ENCODE peak calls at places on chromosomes 12 and 14, in seven cellular contexts. P, Z, R, K, J, M and S are unnamed samples. For H3K9me3 and H3K4me1, the result is how much of the 10 kb centered on the place peaks cover.

GRCh38 chr14:36271222-36271621 is 49.2 kb downstream of the MBIP start:
- DNase-seq in P (no peak), Z (no peak), R (no peak), K (no peak), J (no peak), M (no peak), S (no peak)

GRCh38 chr12:5294274-5294673 is 137.6 kb upstream of the NTF3 start:
- DNase-seq in P (no peak), Z (no peak), R (no peak), K (no peak), J (no peak), M (no peak), S (no peak)

GRCh38 chr14:91333640-91334039 is 84.0 kb downstream of the CCDC88C start:
- DNase-seq in P (no peak), Z (no peak), R (no peak), K (no peak), J (no peak), M (no peak), S (no peak)

GRCh38 chr14:50846171-50846880 is 15.4 kb upstream of the NIN start:
- DNase-seq in P (no peak), Z (no peak), R (no peak), K (peak), J (no peak), M (no peak), S (no peak)

GRCh38 chr12:27537855-27538675 is 14.1 kb downstream of the PPFIBP1 start:
- DNase-seq in P (no peak), Z (no peak), R (no peak), K (no peak), J (no peak), M (no peak), S (no peak)

GRCh38 chr14:72679591-72680151 is 214.2 kb downstream of the DPF3 start:
- DNase-seq in P (no peak), Z (no peak), R (no peak), K (peak), J (no peak), M (no peak), S (no peak)

GRCh38 chr14:106506901-106507305 is 980.5 kb downstream of the TMEM121 start:
- DNase-seq in P (no peak), Z (no peak), R (no peak), K (no peak), J (no peak), M (peak), S (no peak)

GRCh38 chr14:61492474-61492873 is 171.1 kb downstream of the PRKCH start:
- DNase-seq in P (no peak), Z (no peak), R (no peak), K (no peak), J (no peak), M (no peak), S (no peak)

GRCh38 chr14:64940336-64940910 is 2.1 kb downstream of the GPX2 start:
- DNase-seq in P (no peak), Z (no peak), R (no peak), K (no peak), J (no peak), M (no peak), S (no peak)

GRCh38 chr12:93886533-93887511 is 209.6 kb downstream of the CRADD start:
- DNase-seq in P (no peak), Z (no peak), R (no peak), K (peak), J (no peak), M (no peak), S (no peak)

GRCh38 chr14:33477752-33478151 is 473.1 kb downstream of the EGLN3 start:
- DNase-seq in P (no peak), Z (no peak), R (no peak), K (no peak), J (no peak), M (no peak), S (no peak)

GRCh38 chr14:23704890-23705289 is 68.7 kb downstream of the DHRS2 start:
- DNase-seq in P (no peak), Z (no peak), R (no peak), K (no peak), J (no peak), M (no peak), S (no peak)
- H3K9me3 ChIP-seq in P (under half), Z (under half), R (under half), K (under half), J (under half), M (under half), S (under half)

DNA sequence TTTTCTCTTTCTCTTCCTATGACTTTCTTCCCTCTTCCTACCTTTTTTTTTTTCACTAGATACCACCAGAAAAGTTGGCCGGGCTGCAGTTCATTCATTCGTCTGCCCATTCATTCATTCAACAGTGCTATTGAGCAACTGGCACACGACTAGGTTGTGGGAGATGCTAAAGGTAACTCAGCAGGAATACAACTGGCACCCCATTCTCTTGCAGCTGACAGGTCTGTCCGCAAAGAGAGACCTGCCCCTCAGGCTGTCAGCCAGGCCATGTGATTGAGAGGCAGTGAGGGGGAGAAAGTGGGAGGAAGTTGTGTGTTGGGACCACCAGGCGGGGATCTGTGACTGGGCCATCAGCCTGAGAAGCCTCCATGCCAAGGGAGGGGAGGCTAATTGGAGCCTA is 105.2 kb downstream of the TSPAN9 start:
- DNase-seq in P (no peak), Z (no peak), R (no peak), K (no peak), J (no peak), M (no peak), S (no peak)
- H3K4me1 ChIP-seq in P (under half), Z (under half), R (under half), K (under half), J (under half), M (under half), S (under half)

DNA sequence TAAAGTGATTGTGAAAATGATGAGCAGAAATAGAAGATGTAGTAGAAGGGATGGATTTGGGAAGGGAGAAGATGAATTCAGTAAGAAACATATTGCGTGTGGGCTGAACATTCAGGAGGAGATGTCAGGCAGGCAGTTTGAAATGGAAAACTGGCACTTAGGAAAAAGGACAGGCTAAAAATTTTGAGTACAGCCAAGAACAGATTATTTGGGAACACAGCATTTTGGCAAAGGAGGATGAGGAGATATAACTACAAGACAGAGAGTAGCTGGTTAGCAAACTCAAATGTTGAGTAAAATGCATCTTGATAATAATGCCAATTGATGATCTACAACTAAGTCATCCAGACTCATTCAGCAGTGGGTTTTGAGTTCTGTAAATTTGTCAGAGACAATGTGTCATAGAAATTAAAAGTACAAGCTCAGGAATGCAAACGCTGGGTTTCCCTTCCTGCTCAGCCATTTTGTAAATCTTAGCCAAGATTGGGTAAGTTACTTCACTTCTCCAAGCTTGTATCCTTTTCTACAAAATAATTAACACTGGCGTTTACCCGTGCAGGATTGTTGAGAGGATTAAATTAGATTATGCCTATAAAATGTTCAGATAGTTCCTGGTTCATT is 255.0 kb downstream of the NAV3 start:
- DNase-seq in P (peak), Z (no peak), R (no peak), K (peak), J (no peak), M (no peak), S (no peak)
- H3K27ac ChIP-seq in P (peak), Z (no peak), R (peak), K (no peak), J (no peak), M (no peak), S (no peak)

DNA sequence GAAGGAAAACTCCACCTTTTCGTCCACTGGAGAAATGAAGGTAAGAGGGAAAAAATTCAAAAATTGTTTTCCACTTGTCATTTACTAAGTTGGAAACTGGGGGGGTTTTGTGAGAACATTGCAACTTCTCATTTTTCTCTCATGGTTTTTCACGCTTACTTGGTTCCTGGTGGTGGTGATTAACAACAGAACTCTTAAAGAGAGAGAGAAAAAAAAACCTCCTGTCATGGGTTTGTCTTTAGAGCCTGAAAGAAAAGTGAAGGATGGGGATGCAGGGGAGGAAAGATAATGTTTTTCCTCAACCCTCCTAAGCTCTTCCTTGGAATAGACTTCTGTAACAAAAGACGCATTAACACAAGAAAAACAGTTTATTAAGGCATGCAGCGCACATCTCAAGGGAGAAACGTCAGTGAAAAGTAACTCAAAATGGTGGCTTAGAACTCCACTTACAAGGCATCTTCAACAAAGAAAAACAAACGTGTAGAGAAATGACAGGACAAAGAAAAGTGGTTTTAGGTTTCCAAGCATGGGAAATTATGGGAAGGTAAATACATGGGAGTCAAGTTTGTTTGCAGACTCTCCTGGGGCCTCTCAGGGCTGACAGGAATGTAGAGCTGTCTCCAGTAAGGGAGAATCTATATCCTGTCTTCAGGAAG is 81.9 kb upstream of the ATF7IP start:
- DNase-seq in P (no peak), Z (no peak), R (no peak), K (no peak), J (no peak), M (no peak), S (no peak)
- H3K9me3 ChIP-seq in P (under half), Z (under half), R (under half), K (under half), J (under half), M (under half), S (under half)

GRCh38 chr12:56221757-56222530 is at the start of gene RNF41:
- DNase-seq in P (peak), Z (peak), R (peak), K (peak), J (peak), M (peak), S (peak)
- H3K4me1 ChIP-seq in P (under half), Z (under half), R (under half), K (under half), J (under half), M (under half), S (under half)

DNA sequence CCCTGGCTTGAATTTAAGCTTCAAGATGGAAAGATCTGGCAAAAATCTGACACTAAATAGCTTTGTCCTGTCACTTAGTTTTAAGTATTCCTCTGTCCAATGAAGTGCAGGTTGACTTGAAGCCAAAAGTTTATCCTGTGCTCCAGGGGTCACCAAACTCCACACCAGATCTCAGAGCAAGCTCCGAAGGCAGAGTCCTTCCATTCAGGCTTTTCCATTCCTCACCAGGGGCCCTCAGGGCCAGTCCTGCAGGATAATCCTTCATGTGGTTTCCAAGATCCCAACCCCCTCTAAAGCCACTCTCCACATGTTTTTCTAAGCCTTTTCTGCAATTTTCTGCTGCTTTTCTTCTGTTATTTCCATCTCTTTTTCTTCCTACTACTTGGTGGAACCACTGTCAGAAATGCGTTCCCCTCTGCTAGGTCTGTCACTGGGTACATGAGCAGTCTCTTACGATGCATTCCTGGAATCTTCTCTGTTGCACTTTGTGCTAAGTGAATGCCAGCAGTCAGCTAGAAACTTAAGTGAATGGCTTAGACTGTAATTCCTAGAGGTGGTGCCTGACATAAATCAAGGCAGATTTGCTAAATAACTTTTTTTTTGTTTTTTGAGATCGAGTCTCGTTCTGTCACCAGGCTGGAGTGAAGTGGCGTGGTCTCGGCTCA is 251.4 kb downstream of the MSRB3 start:
- DNase-seq in P (no peak), Z (no peak), R (no peak), K (no peak), J (no peak), M (no peak), S (no peak)
- H3K27ac ChIP-seq in P (no peak), Z (no peak), R (no peak), K (no peak), J (peak), M (no peak), S (no peak)

DNA sequence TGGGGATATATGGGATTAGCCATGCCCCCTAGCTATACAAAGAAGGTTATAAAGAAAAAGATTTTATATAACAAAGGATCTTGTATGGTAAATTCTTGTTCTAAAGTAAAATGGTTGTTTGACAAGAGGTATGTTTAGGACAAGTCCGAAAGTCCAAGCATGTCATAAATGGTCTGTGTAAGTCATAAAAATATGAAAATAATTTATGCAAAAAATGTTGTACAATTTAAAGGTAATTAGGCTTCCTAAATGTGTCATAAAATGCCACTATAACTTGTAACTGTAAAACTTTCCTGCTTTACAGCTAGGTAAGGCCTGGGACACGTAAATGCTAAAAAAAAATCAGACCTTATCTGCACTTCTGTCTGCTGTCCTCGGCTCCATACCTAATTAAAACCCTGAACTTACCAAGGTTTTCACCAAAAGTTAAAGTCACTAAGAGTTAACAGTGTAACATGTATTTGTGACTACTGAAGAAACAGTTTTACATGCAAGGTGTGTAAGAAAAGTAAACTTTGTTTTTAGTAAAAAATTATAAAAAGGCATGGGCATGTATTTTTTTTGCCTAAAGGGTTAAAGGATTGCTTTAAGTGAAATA is 110.0 kb upstream of the RESF1 start:
- DNase-seq in P (no peak), Z (no peak), R (no peak), K (peak), J (no peak), M (no peak), S (no peak)
- H3K9me3 ChIP-seq in P (under half), Z (under half), R (under half), K (under half), J (under half), M (under half), S (under half)

GRCh38 chr12:62279058-62279457 is 18.9 kb downstream of the USP15 start:
- DNase-seq in P (no peak), Z (no peak), R (no peak), K (no peak), J (no peak), M (no peak), S (no peak)
- H3K4me1 ChIP-seq in P (under half), Z (under half), R (under half), K (under half), J (under half), M (under half), S (under half)